ENCODE peak calls at places on chromosomes 1 and 21, in eight cellular contexts. Y is BJ, B is AG20443, N is T follicular helper cell, G is EL, P is hepatic stellate cell, S is caudate nucleus, M is NCI-H510A. H is an unnamed sample.

GRCh38 chr1:114103992-114104391 is 49.7 kb downstream of the SYT6 start:
- DNase-seq in G (no peak), N (no peak), P (no peak), M (no peak), B (no peak), S (no peak), Y (no peak), H (no peak)

GRCh38 chr1:1024421-1025415 is 4.8 kb downstream of the AGRN start:
- DNase-seq in Y (no peak), M (no peak), S (no peak), B (no peak), P (no peak), G (peak; percentile 69), N (no peak), H (no peak)

GRCh38 chr1:58898739-58899580 is 115.1 kb upstream of the JUN start:
- DNase-seq in S (no peak), G (no peak), P (no peak), B (no peak), N (no peak), M (no peak), Y (no peak), H (no peak)

GRCh38 chr1:161119017-161119378 is 1.1 kb downstream of the NIT1 start:
- DNase-seq in P (no peak), S (no peak), B (no peak), N (no peak), Y (no peak), G (peak; percentile 25), M (no peak), H (no peak)

GRCh38 chr21:46633561-46633960 is 1.9 kb upstream of the PRMT2 start:
- DNase-seq in P (no peak), M (no peak), S (no peak), N (no peak), Y (no peak), G (no peak), B (no peak), H (no peak)

GRCh38 chr1:227318003-227318851 is at the start of gene CDC42BPA:
- DNase-seq in P (peak; percentile 92), M (peak; percentile 79), Y (peak; percentile 62), N (no peak), B (peak; percentile 96), G (peak; percentile 93), S (peak; percentile 78), H (peak; percentile 85)

GRCh38 chr1:25065246-25066238 is 135.5 kb upstream of the RUNX3 start:
- DNase-seq in B (peak; percentile 90), S (no peak), P (no peak), Y (peak; percentile 27), G (peak; percentile 77), N (no peak), M (no peak), H (peak; percentile 39)

GRCh38 chr1:154485106-154485505 is 16.9 kb upstream of the TDRD10 start:
- DNase-seq in G (no peak), S (no peak), P (no peak), M (no peak), Y (no peak), N (no peak), B (no peak), H (no peak)

GRCh38 chr1:85359874-85360708 is 83.7 kb upstream of the BCL10 start:
- DNase-seq in Y (peak; percentile 75), M (no peak), G (peak; percentile 72), N (no peak), B (no peak), S (no peak), P (no peak), H (no peak)

GRCh38 chr1:210726621-210727020 is 397.9 kb downstream of the HHAT start:
- DNase-seq in S (no peak), Y (no peak), B (peak; percentile 40), N (no peak), M (no peak), P (no peak), G (peak; percentile 33), H (no peak)

GRCh38 chr1:174157157-174157806 is 2.0 kb upstream of the RABGAP1L start:
- DNase-seq in S (no peak), Y (no peak), G (no peak), P (no peak), N (no peak), B (no peak), M (no peak), H (no peak)

GRCh38 chr21:40534886-40535285 is 312.1 kb downstream of the DSCAM start:
- DNase-seq in M (no peak), Y (no peak), P (no peak), G (no peak), B (no peak), S (no peak), N (no peak), H (no peak)

GRCh38 chr21:14707265-14708020 is 161.3 kb upstream of the SAMSN1 start:
- DNase-seq in B (no peak), G (no peak), M (no peak), N (no peak), P (no peak), S (no peak), Y (no peak), H (no peak)

GRCh38 chr1:11772458-11772857 is 10.5 kb downstream of the C1orf167 start:
- DNase-seq in B (no peak), M (no peak), P (no peak), G (no peak), Y (no peak), S (no peak), N (no peak), H (no peak)

GRCh38 chr1:145708063-145708462 is 895 bp upstream of the PDZK1 start:
- DNase-seq in N (no peak), P (no peak), S (no peak), G (peak; percentile 70), M (no peak), Y (no peak), B (peak; percentile 18), H (peak; percentile 12)

GRCh38 chr1:110535985-110536384 is 17.0 kb upstream of the KCNA10 start:
- DNase-seq in P (no peak), M (no peak), S (no peak), N (no peak), Y (no peak), G (no peak), B (no peak), H (no peak)

GRCh38 chr1:228863776-228864175 is 128.5 kb downstream of the RHOU start:
- DNase-seq in G (no peak), B (no peak), S (no peak), M (no peak), P (no peak), N (no peak), Y (no peak), H (no peak)

GRCh38 chr1:232868793-232869491 is 63.7 kb downstream of the MAP10 start:
- DNase-seq in B (peak; percentile 89), N (no peak), P (no peak), M (peak; percentile 15), S (no peak), Y (peak; percentile 83), G (peak; percentile 98), H (no peak)

GRCh38 chr1:201530741-201531521 is 8.0 kb upstream of the NAV1 start:
- DNase-seq in G (peak; percentile 82), P (peak; percentile 85), Y (peak; percentile 81), N (no peak), M (peak; percentile 52), B (peak; percentile 93), S (peak; percentile 72), H (no peak)

GRCh38 chr1:21590116-21590905 is 78.8 kb downstream of the RAP1GAP start:
- DNase-seq in G (no peak), S (no peak), P (peak; percentile 60), B (no peak), N (no peak), M (no peak), Y (no peak), H (no peak)

GRCh38 chr1:160665330-160666078 is 18.7 kb upstream of the SLAMF1 start:
- DNase-seq in S (no peak), B (no peak), Y (no peak), G (no peak), N (no peak), M (no peak), P (no peak), H (no peak)